ENCODE peak calls at places on chromosomes 2 and 18, in six cellular contexts. M is IMR-90, V is ovary, U is heart left ventricle, G is tibial nerve, T is adrenal gland. J is an unnamed sample. For H3K36me3, the result is how much of the 10 kb centered on the place peaks cover.

GRCh38 chr2:19538411-19538963 is 180.1 kb upstream of the OSR1 start:
- DNase-seq in M (peak), V (no peak), U (no peak), G (no peak), T (no peak), J (no peak)

GRCh38 chr18:2932247-2933181 is 80.4 kb downstream of the LPIN2 start:
- DNase-seq in M (peak), V (no peak), U (no peak), G (no peak), T (peak), J (no peak)

GRCh38 chr2:73907840-73908452 is 15.1 kb downstream of the ACTG2 start:
- DNase-seq in M (peak), V (no peak), U (no peak), G (no peak), T (peak), J (peak)

GRCh38 chr2:183222751-183223150 is 98.5 kb downstream of the NUP35 start:
- DNase-seq in M (no peak), V (no peak), U (no peak), G (no peak), T (no peak), J (no peak)

GRCh38 chr18:3456686-3457069 is 6.7 kb downstream of the TGIF1 start:
- DNase-seq in M (no peak), V (no peak), U (no peak), G (no peak), T (no peak), J (no peak)

GRCh38 chr2:30994227-30995056 is 143.8 kb downstream of the GALNT14 start:
- DNase-seq in M (no peak), V (no peak), U (no peak), G (no peak), T (no peak), J (no peak)

GRCh38 chr18:5440297-5440696 is 103.5 kb downstream of the EPB41L3 start:
- DNase-seq in M (peak), V (no peak), U (no peak), G (no peak), T (no peak), J (no peak)

GRCh38 chr2:24471662-24472061 is 19.4 kb upstream of the NCOA1 start:
- DNase-seq in M (no peak), V (no peak), U (no peak), G (no peak), T (no peak), J (no peak)

GRCh38 chr2:162890690-162891311 is 52.2 kb upstream of the KCNH7 start:
- DNase-seq in M (peak), V (no peak), U (no peak), G (no peak), T (peak), J (no peak)

GRCh38 chr2:27032495-27033252 is at the start of gene TMEM214:
- DNase-seq in M (peak), V (peak), U (peak), G (peak), T (peak), J (peak)
- TF ChIP-seq POLR2A in M (peak), V (peak), U (no peak), G (peak), T (peak), J (no peak)

GRCh38 chr2:1632510-1632909 is 111.8 kb downstream of the PXDN start:
- DNase-seq in M (no peak), V (no peak), U (no peak), G (no peak), T (no peak), J (no peak)

GRCh38 chr2:1633092-1633721 is 111.1 kb downstream of the PXDN start:
- DNase-seq in M (peak), V (no peak), U (no peak), G (no peak), T (no peak), J (no peak)

GRCh38 chr2:1628893-1629292 is 115.4 kb downstream of the PXDN start:
- DNase-seq in M (peak), V (no peak), U (no peak), G (no peak), T (peak), J (peak)

GRCh38 chr2:1632006-1632348 is 112.3 kb downstream of the PXDN start:
- DNase-seq in M (peak), V (no peak), U (no peak), G (no peak), T (no peak), J (no peak)

DNA sequence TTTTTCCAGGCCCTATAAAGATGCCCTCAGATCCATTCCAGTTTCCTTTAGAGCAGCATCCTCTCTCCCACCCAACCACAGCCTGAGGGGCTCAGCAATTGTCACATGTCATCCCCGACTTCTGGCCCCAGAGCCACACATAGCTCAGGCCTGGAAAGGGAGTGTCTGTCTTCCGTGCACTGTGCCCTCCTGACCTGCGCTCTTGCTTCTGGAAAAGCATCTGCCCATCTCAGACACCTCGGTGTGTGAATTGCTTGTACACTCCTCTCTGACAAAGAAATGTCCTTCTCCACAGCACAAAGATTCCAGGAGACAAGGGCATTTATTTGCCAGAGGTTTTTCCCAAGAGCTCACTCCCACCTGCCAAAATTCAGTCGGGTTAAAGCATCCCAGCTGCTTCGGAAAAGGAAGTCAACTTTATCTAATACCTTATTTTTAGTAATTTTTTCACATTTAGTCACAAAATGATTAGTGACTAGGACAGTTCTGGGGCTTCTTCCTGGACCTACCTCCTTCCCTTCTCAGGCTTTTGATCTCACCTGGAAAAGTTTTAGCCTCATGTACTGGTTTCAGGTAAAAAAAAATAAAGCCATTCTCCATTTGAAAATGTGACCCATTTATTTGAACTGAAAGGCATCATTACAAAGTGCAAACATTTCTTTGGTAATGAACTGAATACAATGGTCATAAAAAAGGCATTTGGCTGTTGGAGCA is 112.9 kb downstream of the PXDN start:
- DNase-seq in M (no peak), V (no peak), U (no peak), G (no peak), T (no peak), J (no peak)
- H3K36me3 ChIP-seq in M (under half), V (under half), U (under half), G (half or more), T (under half), J (under half)

GRCh38 chr2:68155618-68156017 is 2.1 kb upstream of the PNO1 start:
- DNase-seq in M (no peak), V (no peak), U (no peak), G (no peak), T (no peak), J (no peak)

GRCh38 chr2:68157002-68157401 is 686 bp upstream of the PNO1 start:
- DNase-seq in M (peak), V (no peak), U (no peak), G (no peak), T (no peak), J (no peak)

GRCh38 chr2:68158134-68158447 is 403 bp downstream of the PNO1 start:
- DNase-seq in M (no peak), V (no peak), U (no peak), G (no peak), T (no peak), J (no peak)

GRCh38 chr2:68156419-68156818 is 1.3 kb upstream of the PNO1 start:
- DNase-seq in M (no peak), V (no peak), U (no peak), G (no peak), T (no peak), J (no peak)

GRCh38 chr2:68157402-68158133 is at the start of gene PNO1:
- DNase-seq in M (peak), V (peak), U (peak), G (peak), T (peak), J (peak)
- TF ChIP-seq POLR2A in M (peak), V (no peak), U (no peak), G (peak), T (no peak), J (no peak)

GRCh38 chr2:105224444-105224843 is 17.1 kb upstream of the GPR45 start:
- DNase-seq in M (no peak), V (no peak), U (no peak), G (no peak), T (no peak), J (no peak)
- H3K36me3 ChIP-seq in M (under half), V (under half), U (under half), G (under half), T (under half), J (under half)

GRCh38 chr18:49560277-49561126 is 1.4 kb upstream of the LIPG start:
- DNase-seq in M (no peak), V (no peak), U (no peak), G (no peak), T (no peak), J (peak)
- TF ChIP-seq POLR2A in M (no peak), V (no peak), U (no peak), G (no peak), T (no peak), J (no peak)

GRCh38 chr2:86087936-86088850 is 17.5 kb downstream of the POLR1A start:
- DNase-seq in M (no peak), V (no peak), U (no peak), G (no peak), T (no peak), J (no peak)
- H3K36me3 ChIP-seq in M (under half), V (under half), U (under half), G (half or more), T (under half), J (under half)

J was measured in thyroid gland.